ENCODE peak calls at places on chromosomes 1 and 21, in eight cellular contexts. P is psoas muscle, T is WERI-Rb-1, R is PC-9, U is AG04450, A is colonic mucosa, X is pancreas, Z is upper lobe of left lung. F is an unnamed sample. For H3K27me3, the result is how much of the 10 kb centered on the place peaks cover.

GRCh38 chr1:245195398-245195797 is 40.6 kb downstream of the KIF26B start:
- DNase-seq in A (no peak), R (no peak), U (no peak), X (no peak), Z (no peak), P (no peak), T (peak), F (no peak)

GRCh38 chr1:49060766-49061165 is 284.1 kb upstream of the BEND5 start:
- DNase-seq in R (no peak), P (no peak), U (no peak), X (no peak), Z (no peak), T (no peak), A (no peak), F (no peak)

GRCh38 chr1:6703016-6703415 is 1.4 kb upstream of the DNAJC11 start:
- DNase-seq in A (no peak), X (no peak), Z (no peak), U (no peak), T (no peak), P (no peak), R (no peak), F (no peak)

GRCh38 chr1:116987256-116987555 is 14.4 kb upstream of the CD101 start:
- DNase-seq in A (peak), X (peak), P (no peak), T (no peak), U (no peak), R (no peak), Z (peak), F (no peak)

GRCh38 chr1:14713077-14713476 is 114.6 kb downstream of the KAZN start:
- DNase-seq in A (no peak), R (no peak), Z (no peak), P (no peak), T (no peak), U (no peak), X (no peak), F (no peak)

GRCh38 chr1:115908565-115909334 is 67.6 kb upstream of the SLC22A15 start:
- DNase-seq in X (no peak), P (no peak), R (no peak), A (no peak), T (no peak), U (no peak), Z (no peak), F (no peak)

GRCh38 chr1:71463144-71463543 is 382.3 kb upstream of the ZRANB2 start:
- DNase-seq in X (no peak), T (no peak), P (no peak), A (no peak), U (no peak), R (no peak), Z (no peak), F (no peak)

GRCh38 chr1:34984435-34985062 is 598 bp downstream of the TMEM35B start:
- DNase-seq in T (peak), X (no peak), P (peak), R (no peak), Z (peak), U (no peak), A (peak), F (no peak)

GRCh38 chr1:15426492-15427279 is 11.6 kb upstream of the CTRC start:
- DNase-seq in U (no peak), A (peak), Z (no peak), P (no peak), T (no peak), X (peak), R (no peak), F (no peak)

DNA sequence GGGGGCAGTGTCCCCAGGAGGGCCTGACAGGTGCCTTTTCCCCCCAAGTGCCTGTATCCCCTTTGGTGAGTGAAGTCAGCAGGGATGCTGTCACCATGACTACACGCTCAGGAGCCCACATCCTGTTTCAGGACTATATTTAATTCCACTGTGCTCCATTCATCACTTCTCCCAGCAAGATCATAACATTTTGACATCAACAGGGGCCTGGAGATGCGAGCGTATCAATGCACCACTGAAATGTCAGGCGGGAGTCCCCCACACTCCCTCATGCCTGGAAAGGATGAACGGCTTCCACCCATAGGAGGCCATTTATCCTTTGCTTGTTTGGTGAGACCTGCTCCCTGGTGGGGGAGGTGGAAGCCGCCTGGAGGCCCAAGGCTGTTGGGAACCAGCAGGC is 119.1 kb downstream of the PTPRU start:
- DNase-seq in X (no peak), P (no peak), A (no peak), U (no peak), R (no peak), Z (no peak), T (no peak), F (no peak)
- TF ChIP-seq CTCF in X (no peak), P (no peak), A (no peak), U (no peak), R (no peak), Z (no peak), T (no peak), F (no peak)

GRCh38 chr21:42409366-42409765 is 5.7 kb downstream of the UBASH3A start:
- DNase-seq in Z (no peak), X (no peak), P (no peak), R (no peak), A (no peak), T (no peak), U (no peak), F (no peak)

GRCh38 chr21:42411891-42412635 is 8.4 kb downstream of the UBASH3A start:
- DNase-seq in Z (no peak), P (no peak), A (no peak), U (no peak), T (no peak), X (no peak), R (no peak), F (no peak)

GRCh38 chr21:42412636-42412933 is 8.9 kb downstream of the UBASH3A start:
- DNase-seq in R (no peak), X (no peak), A (no peak), U (no peak), P (no peak), Z (no peak), T (no peak), F (no peak)

GRCh38 chr21:42413093-42413492 is 9.4 kb downstream of the UBASH3A start:
- DNase-seq in A (no peak), X (no peak), Z (no peak), P (no peak), R (no peak), U (no peak), T (no peak), F (no peak)

DNA sequence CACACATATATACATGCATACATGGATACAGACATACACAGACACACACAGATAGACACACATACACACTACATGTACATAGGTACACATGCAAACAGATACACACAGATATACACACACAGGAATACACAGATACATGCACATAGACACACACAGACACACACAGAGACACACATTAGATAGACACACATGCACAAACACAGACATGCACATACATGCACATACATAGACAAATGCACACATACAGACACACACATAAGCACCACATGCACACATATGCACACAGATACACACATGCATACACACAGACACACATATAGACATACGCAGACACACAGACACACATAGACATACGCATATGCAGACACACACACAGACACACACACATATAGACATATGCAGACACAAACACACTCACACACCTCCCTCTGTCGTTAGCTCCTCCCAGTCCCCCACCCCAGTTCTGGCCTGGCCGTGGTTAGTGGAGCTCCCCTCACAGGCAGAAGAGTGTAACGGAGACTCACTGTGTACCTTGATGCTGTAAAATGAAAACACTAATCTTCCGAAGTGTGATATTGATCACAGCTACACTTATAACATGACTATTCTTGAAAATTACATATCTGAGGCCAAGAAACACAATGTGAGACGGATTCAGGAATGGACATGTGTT is 7.6 kb downstream of the UBASH3A start:
- DNase-seq in R (no peak), A (no peak), U (no peak), Z (no peak), T (peak), P (no peak), X (no peak), F (no peak)
- H3K27me3 ChIP-seq in R (under half), A (under half), U (under half), Z (under half), T (under half), P (under half), X (under half), F (under half)

GRCh38 chr21:25171438-25171837 is 435.8 kb downstream of the MRPL39 start:
- DNase-seq in R (no peak), A (no peak), X (no peak), P (no peak), U (no peak), Z (no peak), T (no peak), F (no peak)

GRCh38 chr21:25175938-25176337 is 431.3 kb downstream of the MRPL39 start:
- DNase-seq in R (no peak), T (no peak), P (no peak), X (no peak), U (no peak), Z (no peak), A (no peak), F (no peak)

GRCh38 chr21:25179116-25179515 is 428.2 kb downstream of the MRPL39 start:
- DNase-seq in A (no peak), Z (no peak), P (no peak), U (peak), T (no peak), R (no peak), X (no peak), F (no peak)

DNA sequence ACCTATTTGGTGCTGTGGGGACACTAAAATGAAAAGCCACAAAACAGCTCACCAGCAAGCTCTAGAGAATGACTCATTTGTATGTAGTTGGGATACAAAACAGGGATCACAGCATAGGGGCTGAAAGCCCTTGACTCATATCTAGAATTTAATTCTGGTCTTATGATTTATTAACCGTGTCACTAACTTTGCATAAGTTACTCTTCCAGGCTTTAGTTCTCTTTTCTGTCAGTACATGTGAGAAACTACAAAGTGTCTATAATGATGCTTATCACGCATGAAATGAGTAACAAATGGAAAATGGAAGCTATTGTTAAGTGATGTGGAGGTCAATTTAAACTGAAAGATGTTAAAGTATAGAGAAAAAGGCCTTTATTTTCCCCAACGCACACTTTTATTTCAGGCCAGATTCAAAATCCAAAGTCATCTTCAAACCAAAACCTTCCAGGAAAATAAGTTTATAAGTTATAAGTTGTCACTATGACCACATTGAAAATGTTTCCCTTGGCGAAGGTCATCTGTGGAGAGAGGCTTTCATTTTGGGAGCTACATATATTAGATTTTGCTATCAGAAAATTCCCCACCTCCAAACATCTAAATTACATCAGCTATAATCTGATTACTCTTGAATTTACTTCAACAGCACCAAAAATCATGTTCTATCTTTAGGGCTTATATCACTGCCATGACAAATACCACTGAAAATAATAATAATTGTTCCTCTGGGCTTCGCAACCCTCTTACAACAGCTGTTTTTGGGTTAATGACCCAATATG is 430.5 kb downstream of the MRPL39 start:
- DNase-seq in A (no peak), P (no peak), Z (no peak), T (no peak), U (no peak), X (no peak), R (no peak), F (peak)
- H3K4me3 ChIP-seq in A (no peak), P (no peak), Z (no peak), T (no peak), U (no peak), X (no peak), R (no peak), F (no peak)

DNA sequence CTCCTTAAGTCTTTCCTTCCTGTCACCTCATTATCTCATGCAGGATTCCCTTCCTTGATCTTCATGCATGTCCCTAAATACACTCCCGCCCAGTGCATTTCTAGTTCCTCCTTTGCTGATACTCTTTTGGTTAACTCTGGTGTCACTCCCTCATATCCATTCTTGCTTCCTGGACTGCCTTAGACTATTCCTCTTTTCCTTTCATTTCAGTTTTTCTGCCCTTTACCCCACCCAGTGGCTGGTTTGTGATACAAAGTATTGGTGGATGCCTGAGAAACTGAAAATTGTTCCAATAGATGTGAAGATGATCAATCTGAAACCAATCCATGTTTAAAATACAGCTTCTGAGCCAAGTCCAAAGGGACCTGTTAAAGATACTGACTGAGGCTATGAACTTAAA is 553.8 kb upstream of the CAMK1G start:
- DNase-seq in Z (no peak), R (no peak), P (no peak), X (no peak), A (no peak), T (no peak), U (no peak), F (no peak)
- TF ChIP-seq CTCF in Z (no peak), R (no peak), P (no peak), X (no peak), A (no peak), T (peak), U (no peak), F (no peak)

DNA sequence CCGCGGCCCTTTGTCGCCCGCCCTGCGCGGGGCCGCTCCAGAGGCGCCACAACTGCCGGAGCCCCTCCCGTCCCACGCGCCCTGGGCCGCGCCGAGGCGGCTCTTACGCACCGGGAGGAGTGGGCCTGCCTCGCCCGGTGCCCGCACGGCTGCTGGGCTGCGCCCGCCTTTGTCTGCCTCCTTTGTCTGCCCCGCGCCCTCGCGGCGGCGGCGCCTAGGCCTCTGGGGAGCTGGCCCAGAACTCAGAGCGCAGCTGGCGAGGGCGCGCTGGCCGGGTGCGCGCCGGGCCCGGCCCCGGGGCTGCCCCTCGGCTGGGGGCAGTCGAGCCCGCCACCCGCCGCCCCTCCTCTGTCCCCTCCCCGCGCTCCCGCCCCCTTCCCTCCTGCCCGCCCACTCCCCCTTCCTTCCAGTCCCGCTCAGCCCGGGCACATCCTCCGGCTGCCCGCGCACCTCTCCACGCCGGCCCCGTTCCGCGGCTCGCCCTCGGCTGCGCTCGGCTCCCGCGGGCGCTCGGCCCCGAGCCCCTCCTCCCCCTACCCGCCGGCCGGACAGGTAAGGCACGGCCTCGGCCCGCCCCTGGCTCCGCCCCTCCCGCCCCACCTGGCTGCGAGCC is at the start of gene DRAXIN:
- DNase-seq in P (no peak), Z (no peak), T (peak), R (no peak), X (no peak), A (no peak), U (no peak), F (no peak)
- H3K27me3 ChIP-seq in P (half or more), Z (under half), T (under half), R (under half), X (under half), A (under half), U (half or more), F (under half)

GRCh38 chr21:37675202-37675801 is 241.0 kb downstream of the KCNJ6 start:
- DNase-seq in Z (peak), U (no peak), P (peak), A (peak), R (no peak), X (peak), T (peak), F (peak)

GRCh38 chr21:37681711-37682110 is 234.5 kb downstream of the KCNJ6 start:
- DNase-seq in R (no peak), U (no peak), Z (no peak), T (no peak), X (no peak), P (no peak), A (no peak), F (no peak)

GRCh38 chr21:37671381-37671780 is 244.9 kb downstream of the KCNJ6 start:
- DNase-seq in X (no peak), T (no peak), R (no peak), Z (no peak), U (no peak), A (no peak), P (no peak), F (no peak)

GRCh38 chr21:37673801-37674575 is 242.3 kb downstream of the KCNJ6 start:
- DNase-seq in U (no peak), Z (no peak), P (no peak), A (no peak), R (no peak), X (no peak), T (no peak), F (no peak)

GRCh38 chr21:37677006-37677405 is 239.3 kb downstream of the KCNJ6 start:
- DNase-seq in Z (no peak), X (no peak), P (no peak), A (no peak), T (no peak), R (no peak), U (no peak), F (no peak)
- H3K4me3 ChIP-seq in Z (no peak), X (no peak), P (no peak), A (no peak), T (no peak), R (no peak), U (no peak), F (no peak)

GRCh38 chr1:215141460-215141859 is 58.9 kb downstream of the KCNK2 start:
- DNase-seq in X (no peak), Z (no peak), A (no peak), P (no peak), R (no peak), U (no peak), T (no peak), F (no peak)

GRCh38 chr1:215143497-215143896 is 61.0 kb downstream of the KCNK2 start:
- DNase-seq in T (no peak), U (no peak), P (no peak), A (no peak), R (no peak), Z (no peak), X (no peak), F (no peak)

GRCh38 chr1:215147024-215147423 is 64.5 kb downstream of the KCNK2 start:
- DNase-seq in U (no peak), Z (no peak), T (no peak), X (no peak), A (no peak), R (no peak), P (no peak), F (no peak)

GRCh38 chr1:215151841-215152240 is 69.3 kb downstream of the KCNK2 start:
- DNase-seq in Z (no peak), X (no peak), R (no peak), T (no peak), A (no peak), P (no peak), U (no peak), F (no peak)

DNA sequence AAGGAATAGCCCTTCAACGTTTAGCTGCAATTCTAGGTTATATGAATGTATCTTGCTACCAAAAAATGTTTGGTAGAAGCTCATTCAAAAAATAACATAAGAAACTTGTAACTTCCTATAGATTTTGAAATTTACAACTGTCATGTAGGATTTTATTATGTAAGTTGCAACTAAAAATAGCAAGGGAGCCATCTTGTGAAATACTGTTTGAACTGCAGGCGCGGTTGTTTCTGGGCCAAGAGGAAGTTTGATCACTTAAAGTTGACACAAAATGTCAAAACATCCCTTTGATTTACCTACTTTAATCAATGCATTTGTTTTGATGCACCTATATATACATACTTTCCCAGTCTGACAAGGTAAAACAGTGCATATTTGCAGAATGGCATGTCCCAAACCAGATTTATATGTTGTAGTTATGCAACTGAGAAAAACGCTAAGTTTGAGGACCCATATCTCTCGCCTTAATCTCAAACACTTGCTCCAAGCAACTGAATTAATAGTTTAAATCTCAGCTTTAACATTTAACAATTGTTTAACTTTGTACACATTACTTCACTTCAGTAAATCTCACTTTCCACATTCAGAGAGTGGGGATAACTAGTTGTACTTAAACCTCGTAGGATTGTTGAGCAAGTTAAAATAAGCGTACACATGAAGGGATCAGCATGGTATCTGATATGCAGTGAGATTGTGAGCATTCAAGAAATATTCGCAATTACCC is 63.9 kb downstream of the KCNK2 start:
- DNase-seq in T (peak), P (no peak), A (peak), U (no peak), X (no peak), R (peak), Z (no peak), F (no peak)
- TF ChIP-seq CTCF in T (peak), P (no peak), A (no peak), U (peak), X (no peak), R (peak), Z (no peak), F (peak)

GRCh38 chr1:204711947-204712701 is 26.6 kb upstream of the LRRN2 start:
- DNase-seq in Z (no peak), R (no peak), T (peak), X (no peak), P (peak), U (no peak), A (peak), F (no peak)

GRCh38 chr1:204712718-204713430 is 27.3 kb upstream of the LRRN2 start:
- DNase-seq in Z (no peak), R (no peak), U (no peak), T (no peak), A (no peak), P (no peak), X (no peak), F (no peak)

GRCh38 chr1:204713541-204713940 is 28.0 kb upstream of the LRRN2 start:
- DNase-seq in R (no peak), Z (no peak), A (no peak), T (no peak), P (no peak), X (no peak), U (no peak), F (no peak)

GRCh38 chr1:204714861-204715511 is 29.4 kb upstream of the LRRN2 start:
- DNase-seq in U (no peak), T (peak), P (no peak), X (peak), A (no peak), R (no peak), Z (no peak), F (peak)

GRCh38 chr1:204714194-204714860 is 28.8 kb upstream of the LRRN2 start:
- DNase-seq in R (no peak), A (no peak), X (peak), T (no peak), P (no peak), U (no peak), Z (no peak), F (no peak)
- H3K27me3 ChIP-seq in R (under half), A (under half), X (under half), T (under half), P (under half), U (under half), Z (under half), F (under half)

F was measured in GM06990.